ENCODE peak calls at places on chromosome 5, in seven cellular contexts. Z is NB4, B is ovary, J is H1, I is IMR-90, Y is lower leg skin, T is uterus. M is an unnamed sample.
A peak's percentile ranks its signal among the peaks of the same experiment; 100 is the strongest.

GRCh38 chr5:10201223-10201868 is 48.3 kb downstream of the ATPSCKMT start:
- DNase-seq in Z (peak; percentile 53), B (no peak), J (peak; percentile 70), I (peak; percentile 7), Y (no peak), T (no peak), M (no peak)

GRCh38 chr5:1222147-1222546 is 3.0 kb upstream of the SLC6A18 start:
- DNase-seq in Z (no peak), B (no peak), J (no peak), I (no peak), Y (no peak), T (no peak), M (no peak)

GRCh38 chr5:73625905-73626811 is at the start of gene ARHGEF28:
- DNase-seq in Z (peak; percentile 70), B (peak; percentile 58), J (peak; percentile 72), I (peak; percentile 28), Y (no peak), T (peak; percentile 54), M (peak; percentile 83)

GRCh38 chr5:171520300-171521170 is 101.1 kb downstream of the FGF18 start:
- DNase-seq in Z (no peak), B (no peak), J (peak; percentile 75), I (peak; percentile 18), Y (no peak), T (peak; percentile 60), M (no peak)

GRCh38 chr5:151660616-151661015 is 26.1 kb downstream of the SPARC start:
- DNase-seq in Z (no peak), B (no peak), J (no peak), I (peak; percentile 84), Y (no peak), T (no peak), M (no peak)

GRCh38 chr5:167699434-167699833 is 592.0 kb upstream of the WWC1 start:
- DNase-seq in Z (no peak), B (no peak), J (no peak), I (peak; percentile 99), Y (no peak), T (no peak), M (no peak)

GRCh38 chr5:132293992-132294727 is at the start of gene SLC22A4:
- DNase-seq in Z (peak; percentile 96), B (peak; percentile 96), J (peak; percentile 72), I (peak; percentile 92), Y (peak; percentile 98), T (peak; percentile 96), M (peak; percentile 85)

GRCh38 chr5:176553260-176554085 is 4.3 kb downstream of the CDHR2 start:
- DNase-seq in Z (no peak), B (no peak), J (no peak), I (no peak), Y (no peak), T (no peak), M (no peak)

GRCh38 chr5:4544049-4544675 is 596.0 kb upstream of the ADAMTS16 start:
- DNase-seq in Z (no peak), B (no peak), J (no peak), I (no peak), Y (no peak), T (no peak), M (no peak)

DNA sequence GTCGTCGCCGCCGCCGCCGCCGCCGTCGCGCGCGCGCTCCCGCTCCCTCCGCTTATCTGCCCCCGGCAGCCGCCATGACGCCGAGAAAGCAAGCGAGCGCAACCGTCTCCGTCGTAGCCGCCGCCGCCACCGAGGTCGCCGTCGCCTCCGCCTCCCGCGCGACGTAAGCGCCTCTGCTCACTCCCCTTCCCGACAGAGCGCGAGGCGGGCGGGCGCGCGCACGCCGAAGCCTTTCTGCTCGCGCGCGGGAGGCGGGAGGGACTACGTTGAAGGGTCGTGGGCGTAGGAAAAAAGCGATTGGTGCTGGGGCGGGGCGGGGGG is at the start of gene CHD1:
- DNase-seq in Z (peak; percentile 97), B (peak; percentile 93), J (peak; percentile 87), I (peak; percentile 94), Y (peak; percentile 98), T (peak; percentile 95), M (peak; percentile 94)
- TF ChIP-seq POLR2A in Z (peak; percentile 82), B (no peak), J (peak; percentile 84), I (peak; percentile 33), Y (no peak), T (peak; percentile 89), M (no peak)

GRCh38 chr5:62719061-62719730 is 140.6 kb downstream of the LRRC70 start:
- DNase-seq in Z (no peak), B (no peak), J (no peak), I (no peak), Y (no peak), T (no peak), M (no peak)

GRCh38 chr5:62717211-62717927 is 138.8 kb downstream of the LRRC70 start:
- DNase-seq in Z (peak; percentile 51), B (no peak), J (no peak), I (no peak), Y (no peak), T (no peak), M (no peak)

GRCh38 chr5:62720036-62720441 is 141.4 kb downstream of the LRRC70 start:
- DNase-seq in Z (peak; percentile 17), B (no peak), J (peak; percentile 59), I (peak; percentile 21), Y (no peak), T (no peak), M (peak; percentile 17)

GRCh38 chr5:62722360-62722759 is 143.7 kb downstream of the LRRC70 start:
- DNase-seq in Z (no peak), B (no peak), J (no peak), I (no peak), Y (no peak), T (no peak), M (no peak)

GRCh38 chr5:62718368-62718767 is 139.7 kb downstream of the LRRC70 start:
- DNase-seq in Z (no peak), B (no peak), J (no peak), I (no peak), Y (no peak), T (no peak), M (no peak)
- TF ChIP-seq CTCF in Z (no peak), B (no peak), J (peak; percentile 16), I (no peak), Y (no peak), T (no peak), M (no peak)

DNA sequence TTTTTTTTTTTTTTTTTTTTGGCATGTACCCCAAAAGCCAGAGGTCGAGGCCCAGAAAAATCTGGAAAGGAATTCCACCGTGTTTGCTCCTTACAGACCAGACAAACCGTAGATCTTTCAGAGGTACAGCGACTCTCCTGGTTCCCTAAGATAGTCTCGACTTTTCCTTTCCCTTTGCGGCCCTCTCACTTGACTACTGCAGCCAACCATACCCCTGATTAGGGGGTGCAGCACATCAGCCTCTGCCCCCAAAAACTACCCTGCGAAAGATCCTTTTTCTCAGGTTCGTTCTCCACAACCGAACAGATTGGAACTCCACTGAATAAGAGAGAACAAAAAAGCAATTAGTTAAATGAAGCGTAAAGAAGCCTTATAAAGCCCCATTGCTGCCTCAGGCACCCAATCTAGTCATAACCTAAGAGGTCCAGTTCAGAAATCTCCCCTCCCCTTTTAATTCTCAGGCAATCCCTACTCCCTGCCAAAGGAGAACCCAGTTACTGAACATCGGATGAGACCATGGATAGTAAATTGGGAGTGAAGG is 376 bp upstream of the TICAM2 start:
- DNase-seq in Z (peak; percentile 15), B (no peak), J (no peak), I (no peak), Y (no peak), T (no peak), M (no peak)
- H3K4me3 ChIP-seq in Z (no peak overlapping the region), B (peak overlapping the region; percentile 59), J (peak overlapping the region; percentile 67), I (peak overlapping the region; percentile 94), Y (no peak overlapping the region), T (peak overlapping the region; percentile 46), M (peak overlapping the region; percentile 90)

GRCh38 chr5:181241393-181241975 is 2.2 kb downstream of the RACK1 start:
- DNase-seq in Z (peak; percentile 87), B (no peak), J (no peak), I (peak; percentile 90), Y (no peak), T (no peak), M (no peak)
- TF ChIP-seq POLR2A in Z (no peak), B (no peak), J (no peak), I (no peak), Y (no peak), T (no peak), M (no peak)

GRCh38 chr5:43389679-43390329 is 22.4 kb downstream of the CCL28 start:
- DNase-seq in Z (peak; percentile 95), B (peak; percentile 51), J (peak; percentile 50), I (peak; percentile 90), Y (no peak), T (peak; percentile 18), M (peak; percentile 61)

GRCh38 chr5:43386960-43387362 is 25.2 kb downstream of the CCL28 start:
- DNase-seq in Z (no peak), B (no peak), J (no peak), I (peak; percentile 16), Y (no peak), T (no peak), M (no peak)
- TF ChIP-seq CTCF in Z (no peak), B (no peak), J (no peak), I (no peak), Y (no peak), T (no peak), M (no peak)

DNA sequence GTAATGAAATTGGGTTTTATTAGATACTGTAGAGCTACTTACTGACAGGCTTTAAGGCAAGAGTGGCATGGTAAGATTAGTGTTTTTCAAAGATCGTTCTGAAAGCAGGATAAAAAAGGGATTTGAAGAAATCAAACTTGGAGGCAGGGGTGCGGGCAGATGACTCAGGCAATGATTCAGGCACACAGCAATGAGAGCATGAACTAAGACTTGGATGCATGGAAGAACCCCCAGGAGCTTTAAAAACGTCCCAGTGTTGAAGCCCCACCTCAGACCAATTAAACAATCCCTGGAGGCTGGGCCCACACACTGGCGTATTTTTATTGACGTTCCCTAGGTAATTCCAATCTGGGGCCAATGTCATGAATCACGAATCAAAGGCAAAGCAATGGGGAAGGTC is 102.5 kb downstream of the SREK1 start:
- DNase-seq in Z (no peak), B (no peak), J (no peak), I (peak; percentile 68), Y (no peak), T (no peak), M (no peak)
- H3K4me3 ChIP-seq in Z (no peak overlapping the region), B (no peak overlapping the region), J (no peak overlapping the region), I (no peak overlapping the region), Y (no peak overlapping the region), T (no peak overlapping the region), M (no peak overlapping the region)

GRCh38 chr5:88268414-88269184 is at the start of gene TMEM161B:
- DNase-seq in Z (peak; percentile 96), B (peak; percentile 80), J (peak; percentile 82), I (peak; percentile 85), Y (peak; percentile 96), T (peak; percentile 82), M (peak; percentile 93)
- TF ChIP-seq POLR2A in Z (peak; percentile 77), B (peak; percentile 27), J (no peak), I (no peak), Y (no peak), T (no peak), M (peak; percentile 61)